ENCODE peak calls at places on chromosome 5, in nine cellular contexts. M, W, K, V, G, H, F, Q and P are unnamed samples.

GRCh38 chr5:100676807-100677631 is 141.8 kb downstream of the FAM174A start:
- DNase-seq in M (peak), W (peak), K (peak), V (no peak), G (no peak), H (no peak), F (no peak), Q (peak), P (no peak)

GRCh38 chr5:151020304-151021031 is at the start of gene GPX3:
- DNase-seq in M (peak), W (peak), K (no peak), V (peak), G (no peak), H (peak), F (peak), Q (no peak), P (no peak)

GRCh38 chr5:153827407-153827806 is 211.3 kb downstream of the FAM114A2 start:
- DNase-seq in M (no peak), W (peak), K (peak), V (no peak), G (no peak), H (no peak), F (no peak), Q (peak), P (no peak)

GRCh38 chr5:14676320-14676719 is 11.8 kb downstream of the OTULIN start:
- DNase-seq in M (peak), W (peak), K (peak), V (no peak), G (no peak), H (no peak), F (peak), Q (peak), P (no peak)

GRCh38 chr5:175712681-175713085 is 54.8 kb downstream of the HRH2 start:
- DNase-seq in M (no peak), W (no peak), K (no peak), V (no peak), G (no peak), H (peak), F (peak), Q (no peak), P (no peak)

GRCh38 chr5:34597034-34597433 is 59.1 kb upstream of the RAI14 start:
- DNase-seq in M (no peak), W (no peak), K (peak), V (no peak), G (no peak), H (no peak), F (no peak), Q (no peak), P (no peak)

GRCh38 chr5:36561596-36561995 is 44.8 kb upstream of the SLC1A3 start:
- DNase-seq in M (no peak), W (no peak), K (no peak), V (no peak), G (no peak), H (no peak), F (no peak), Q (no peak), P (no peak)

GRCh38 chr5:139635606-139636206 is 12.4 kb upstream of the CXXC5 start:
- DNase-seq in M (peak), W (peak), K (peak), V (peak), G (peak), H (peak), F (peak), Q (peak), P (no peak)

GRCh38 chr5:136375920-136376319 is 10.6 kb upstream of the TRPC7 start:
- DNase-seq in M (no peak), W (no peak), K (no peak), V (no peak), G (no peak), H (no peak), F (no peak), Q (no peak), P (no peak)

GRCh38 chr5:52668544-52669185 is 119.1 kb upstream of the ITGA1 start:
- DNase-seq in M (no peak), W (no peak), K (no peak), V (no peak), G (no peak), H (no peak), F (peak), Q (no peak), P (no peak)

GRCh38 chr5:57174128-57174849 is 430 bp downstream of the GPBP1 start:
- DNase-seq in M (no peak), W (no peak), K (peak), V (no peak), G (no peak), H (no peak), F (peak), Q (no peak), P (no peak)

GRCh38 chr5:94872526-94872925 is 254.1 kb downstream of the SLF1 start:
- DNase-seq in M (no peak), W (no peak), K (no peak), V (no peak), G (no peak), H (no peak), F (no peak), Q (no peak), P (no peak)

GRCh38 chr5:98170994-98171393 is 602.5 kb upstream of the RGMB start:
- DNase-seq in M (no peak), W (no peak), K (no peak), V (no peak), G (no peak), H (no peak), F (no peak), Q (no peak), P (no peak)

GRCh38 chr5:6910950-6911349 is 197.7 kb downstream of the TENT4A start:
- DNase-seq in M (no peak), W (no peak), K (no peak), V (no peak), G (no peak), H (no peak), F (no peak), Q (no peak), P (no peak)

GRCh38 chr5:17996002-17996401 is 361.7 kb downstream of the TAF11L14 start:
- DNase-seq in M (no peak), W (no peak), K (no peak), V (no peak), G (no peak), H (no peak), F (no peak), Q (no peak), P (no peak)

GRCh38 chr5:147565524-147565923 is 55.7 kb upstream of the DPYSL3 start:
- DNase-seq in M (peak), W (peak), K (peak), V (no peak), G (no peak), H (no peak), F (no peak), Q (peak), P (no peak)

GRCh38 chr5:75190227-75190626 is 46.5 kb downstream of the ANKRD31 start:
- DNase-seq in M (no peak), W (no peak), K (no peak), V (no peak), G (no peak), H (no peak), F (no peak), Q (no peak), P (no peak)

GRCh38 chr5:138654281-138654867 is 79.2 kb upstream of the HSPA9 start:
- DNase-seq in M (peak), W (peak), K (no peak), V (no peak), G (peak), H (no peak), F (no peak), Q (peak), P (no peak)

GRCh38 chr5:168881427-168882149 is 302.4 kb upstream of the PANK3 start:
- DNase-seq in M (no peak), W (peak), K (no peak), V (no peak), G (no peak), H (peak), F (no peak), Q (no peak), P (no peak)

GRCh38 chr5:38667499-38667776 is 111.0 kb upstream of the LIFR start:
- DNase-seq in M (no peak), W (no peak), K (no peak), V (no peak), G (no peak), H (no peak), F (no peak), Q (peak), P (no peak)

GRCh38 chr5:96829336-96829735 is 21.6 kb upstream of the ERAP1 start:
- DNase-seq in M (no peak), W (no peak), K (no peak), V (no peak), G (no peak), H (peak), F (no peak), Q (no peak), P (no peak)

GRCh38 chr5:370959-371810 is 49.7 kb downstream of the AHRR start:
- DNase-seq in M (no peak), W (peak), K (no peak), V (no peak), G (no peak), H (no peak), F (no peak), Q (no peak), P (no peak)

GRCh38 chr5:60993875-60994571 is 49.0 kb downstream of the NDUFAF2 start:
- DNase-seq in M (no peak), W (no peak), K (no peak), V (no peak), G (no peak), H (no peak), F (peak), Q (no peak), P (no peak)

GRCh38 chr5:158599132-158599531 is 500.6 kb downstream of the EBF1 start:
- DNase-seq in M (no peak), W (peak), K (peak), V (no peak), G (no peak), H (no peak), F (no peak), Q (peak), P (no peak)

GRCh38 chr5:14580037-14581034 is 1.3 kb upstream of the OTULINL start:
- DNase-seq in M (no peak), W (no peak), K (peak), V (no peak), G (peak), H (no peak), F (no peak), Q (no peak), P (no peak)

GRCh38 chr5:72835633-72836032 is 19.2 kb downstream of the TNPO1 start:
- DNase-seq in M (no peak), W (no peak), K (no peak), V (no peak), G (no peak), H (no peak), F (no peak), Q (no peak), P (no peak)

GRCh38 chr5:127517110-127517479 is 345 bp upstream of the PRRC1 start:
- DNase-seq in M (peak), W (no peak), K (no peak), V (no peak), G (peak), H (no peak), F (no peak), Q (peak), P (no peak)

GRCh38 chr5:14086261-14086660 is 56.9 kb upstream of the TRIO start:
- DNase-seq in M (no peak), W (peak), K (peak), V (no peak), G (no peak), H (no peak), F (no peak), Q (peak), P (no peak)

GRCh38 chr5:176616520-176616919 is 6.6 kb upstream of the GPRIN1 start:
- DNase-seq in M (no peak), W (no peak), K (no peak), V (no peak), G (no peak), H (no peak), F (no peak), Q (no peak), P (no peak)

GRCh38 chr5:14741131-14741530 is 76.6 kb downstream of the OTULIN start:
- DNase-seq in M (no peak), W (no peak), K (no peak), V (no peak), G (no peak), H (no peak), F (no peak), Q (no peak), P (no peak)

GRCh38 chr5:547086-547924 is 23.1 kb upstream of the SLC9A3 start:
- DNase-seq in M (no peak), W (no peak), K (no peak), V (no peak), G (no peak), H (no peak), F (peak), Q (no peak), P (no peak)

GRCh38 chr5:58901271-58901670 is 318.4 kb downstream of the RAB3C start:
- DNase-seq in M (no peak), W (no peak), K (no peak), V (no peak), G (no peak), H (no peak), F (no peak), Q (no peak), P (no peak)

GRCh38 chr5:146690880-146691355 is 174.9 kb upstream of the GPR151 start:
- DNase-seq in M (no peak), W (no peak), K (no peak), V (no peak), G (no peak), H (peak), F (no peak), Q (no peak), P (no peak)

GRCh38 chr5:175692996-175693700 is 35.3 kb downstream of the HRH2 start:
- DNase-seq in M (no peak), W (no peak), K (no peak), V (no peak), G (no peak), H (no peak), F (no peak), Q (no peak), P (no peak)

GRCh38 chr5:4540375-4541173 is 599.6 kb upstream of the ADAMTS16 start:
- DNase-seq in M (no peak), W (no peak), K (no peak), V (no peak), G (no peak), H (no peak), F (no peak), Q (no peak), P (no peak)

GRCh38 chr5:165757756-165758155 is 2252.3 kb downstream of the MAT2B start:
- DNase-seq in M (no peak), W (no peak), K (no peak), V (no peak), G (no peak), H (no peak), F (no peak), Q (no peak), P (no peak)

GRCh38 chr5:148740466-148740865 is 85.9 kb upstream of the ADRB2 start:
- DNase-seq in M (no peak), W (no peak), K (no peak), V (no peak), G (no peak), H (no peak), F (no peak), Q (no peak), P (no peak)

GRCh38 chr5:121144764-121145163 is 680.7 kb downstream of the PRR16 start:
- DNase-seq in M (peak), W (peak), K (peak), V (no peak), G (no peak), H (no peak), F (no peak), Q (peak), P (no peak)

GRCh38 chr5:10162468-10162867 is 87.2 kb downstream of the ATPSCKMT start:
- DNase-seq in M (no peak), W (no peak), K (no peak), V (no peak), G (no peak), H (no peak), F (no peak), Q (no peak), P (no peak)

GRCh38 chr5:76982450-76982849 is 29.6 kb downstream of the CRHBP start:
- DNase-seq in M (no peak), W (no peak), K (no peak), V (no peak), G (no peak), H (no peak), F (no peak), Q (no peak), P (no peak)

DNA sequence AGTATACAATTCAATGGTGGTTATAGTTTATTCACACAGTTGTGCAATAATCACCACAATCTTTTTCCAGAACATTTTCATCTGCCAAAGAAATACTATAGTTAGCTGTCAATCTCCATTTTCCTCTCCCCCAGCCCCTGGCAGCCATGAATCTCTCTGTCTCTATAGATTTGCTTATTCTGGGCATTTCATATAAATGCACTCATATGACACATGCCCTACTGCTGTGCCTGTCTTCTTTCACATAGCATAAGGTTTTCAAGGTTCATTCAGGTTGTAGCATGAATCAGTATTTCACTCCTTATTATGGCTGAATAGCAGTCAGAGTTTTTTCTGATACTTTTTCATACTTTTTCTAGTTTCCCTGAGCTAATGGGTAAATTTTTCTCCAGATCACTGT is 127.6 kb downstream of the HSPA4 start:
- DNase-seq in M (no peak), W (no peak), K (no peak), V (no peak), G (no peak), H (no peak), F (no peak), Q (no peak), P (no peak)
- TF ChIP-seq CTCF in M (no peak), W (no peak), K (no peak), V (no peak), G (no peak), H (no peak), F (no peak), Q (no peak), P (no peak)

GRCh38 chr5:180829711-180830110 is 27.1 kb upstream of the MGAT1 start:
- DNase-seq in M (no peak), W (no peak), K (no peak), V (no peak), G (no peak), H (no peak), F (no peak), Q (no peak), P (no peak)

GRCh38 chr5:180825768-180826525 is 23.3 kb upstream of the MGAT1 start:
- DNase-seq in M (peak), W (peak), K (peak), V (no peak), G (no peak), H (no peak), F (no peak), Q (peak), P (no peak)

GRCh38 chr5:180832638-180833068 is 28.4 kb downstream of the ZFP62 start:
- DNase-seq in M (no peak), W (no peak), K (no peak), V (no peak), G (no peak), H (no peak), F (no peak), Q (no peak), P (no peak)

GRCh38 chr5:180831139-180832080 is 28.8 kb upstream of the MGAT1 start:
- DNase-seq in M (peak), W (peak), K (peak), V (peak), G (no peak), H (peak), F (peak), Q (peak), P (no peak)

GRCh38 chr5:180830253-180831138 is 27.9 kb upstream of the MGAT1 start:
- DNase-seq in M (no peak), W (peak), K (peak), V (peak), G (no peak), H (peak), F (peak), Q (peak), P (no peak)
- H3K4me3 ChIP-seq in M (peak), W (peak), K (peak), V (peak), G (peak), H (peak), F (peak), Q (peak), P (peak)

GRCh38 chr5:1633605-1634336 is 110.0 kb upstream of the LPCAT1 start:
- DNase-seq in M (peak), W (peak), K (peak), V (peak), G (peak), H (peak), F (peak), Q (peak), P (no peak)
- TF ChIP-seq CTCF in M (no peak), W (no peak), K (no peak), V (no peak), G (no peak), H (no peak), F (no peak), Q (no peak), P (no peak)

DNA sequence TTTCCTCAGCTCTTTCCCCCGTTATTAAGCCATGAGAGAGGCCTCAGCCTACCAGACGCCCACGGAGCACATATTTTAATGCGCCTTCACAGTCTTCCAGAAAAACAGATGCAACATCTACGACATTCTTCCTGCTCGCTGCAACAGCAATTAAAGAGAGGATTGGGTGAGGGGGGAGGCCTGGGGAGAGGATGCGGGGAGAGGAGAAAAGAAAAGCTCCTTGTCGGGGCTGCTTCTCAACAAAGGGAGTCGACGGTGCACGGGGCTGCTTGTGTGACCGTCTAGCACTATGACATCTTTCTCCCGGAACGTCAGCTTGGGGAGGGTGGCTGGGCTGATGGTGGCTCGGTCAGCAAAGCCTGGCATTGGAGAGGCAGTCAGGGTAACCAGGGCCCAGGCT is 37.6 kb upstream of the NEURL1B start:
- DNase-seq in M (no peak), W (peak), K (peak), V (no peak), G (no peak), H (no peak), F (no peak), Q (peak), P (peak)
- H3K4me3 ChIP-seq in M (no peak), W (no peak), K (no peak), V (no peak), G (no peak), H (no peak), F (no peak), Q (no peak), P (no peak)

GRCh38 chr5:141192110-141192725 is at the start of gene PCDHB10:
- DNase-seq in M (no peak), W (peak), K (peak), V (no peak), G (no peak), H (peak), F (no peak), Q (peak), P (no peak)
- TF ChIP-seq CTCF in M (peak), W (peak), K (peak), V (no peak), G (peak), H (peak), F (no peak), Q (peak), P (peak)

GRCh38 chr5:126354012-126354856 is 69.0 kb upstream of the GRAMD2B start:
- DNase-seq in M (peak), W (peak), K (peak), V (no peak), G (peak), H (peak), F (no peak), Q (peak), P (peak)
- H3K4me3 ChIP-seq in M (peak), W (no peak), K (peak), V (no peak), G (no peak), H (peak), F (no peak), Q (peak), P (peak)

GRCh38 chr5:179275381-179275878 is 69.8 kb downstream of the ADAMTS2 start:
- DNase-seq in M (no peak), W (no peak), K (no peak), V (no peak), G (no peak), H (no peak), F (peak), Q (no peak), P (no peak)

GRCh38 chr5:179278119-179278518 is 67.1 kb downstream of the ADAMTS2 start:
- DNase-seq in M (no peak), W (no peak), K (no peak), V (no peak), G (no peak), H (peak), F (peak), Q (no peak), P (no peak)

GRCh38 chr5:179278546-179278945 is 66.7 kb downstream of the ADAMTS2 start:
- DNase-seq in M (no peak), W (no peak), K (no peak), V (no peak), G (no peak), H (no peak), F (peak), Q (no peak), P (no peak)

GRCh38 chr5:179275941-179276837 is 69.1 kb downstream of the ADAMTS2 start:
- DNase-seq in M (peak), W (peak), K (peak), V (peak), G (peak), H (no peak), F (peak), Q (peak), P (peak)

GRCh38 chr5:179276838-179277395 is 68.3 kb downstream of the ADAMTS2 start:
- DNase-seq in M (no peak), W (no peak), K (no peak), V (no peak), G (no peak), H (peak), F (peak), Q (no peak), P (no peak)
- TF ChIP-seq CTCF in M (peak), W (peak), K (peak), V (no peak), G (no peak), H (no peak), F (no peak), Q (peak), P (no peak)

GRCh38 chr5:112642885-112643284 is 94.8 kb upstream of the APC start:
- DNase-seq in M (no peak), W (no peak), K (peak), V (no peak), G (no peak), H (no peak), F (no peak), Q (no peak), P (no peak)
- H3K4me3 ChIP-seq in M (no peak), W (no peak), K (no peak), V (no peak), G (no peak), H (no peak), F (no peak), Q (no peak), P (no peak)

GRCh38 chr5:31931872-31932271 is 242.2 kb downstream of the GOLPH3 start:
- DNase-seq in M (no peak), W (no peak), K (no peak), V (no peak), G (no peak), H (no peak), F (no peak), Q (no peak), P (no peak)
- TF ChIP-seq CTCF in M (no peak), W (no peak), K (no peak), V (no peak), G (no peak), H (no peak), F (no peak), Q (no peak), P (no peak)